ENCODE peak calls at places on chromosomes 3 and 15, in six cellular contexts. W, G, L, Z, J and H are unnamed samples.

GRCh38 chr15:74835312-74835823 is 7.6 kb downstream of the ULK3 start:
- DNase-seq in J (no peak), G (peak), W (peak), L (peak), Z (peak), H (peak)

GRCh38 chr3:97793415-97794019 is 28.3 kb upstream of the CRYBG3 start:
- DNase-seq in Z (peak), L (no peak), J (no peak), G (no peak), W (no peak), H (no peak)

GRCh38 chr15:66169023-66169422 is 84.5 kb downstream of the MEGF11 start:
- DNase-seq in L (no peak), G (no peak), Z (no peak), W (no peak), J (no peak), H (no peak)

GRCh38 chr3:20096135-20096685 is 56.0 kb downstream of the KAT2B start:
- DNase-seq in J (no peak), G (no peak), L (no peak), Z (peak), W (no peak), H (no peak)

GRCh38 chr3:13684854-13685253 is 135.9 kb downstream of the FBLN2 start:
- DNase-seq in Z (no peak), W (no peak), J (no peak), G (no peak), L (no peak), H (no peak)

GRCh38 chr15:29268706-29269484 is 727 bp downstream of the NSMCE3 start:
- DNase-seq in J (no peak), G (peak), W (peak), L (peak), Z (peak), H (peak)

GRCh38 chr3:137438561-137438960 is 325.6 kb upstream of the SOX14 start:
- DNase-seq in L (no peak), J (no peak), G (no peak), W (no peak), Z (no peak), H (no peak)

GRCh38 chr3:126216416-126216815 is 36.0 kb upstream of the ALDH1L1 start:
- DNase-seq in W (no peak), G (no peak), L (no peak), Z (peak), J (no peak), H (no peak)

GRCh38 chr3:143974181-143974876 is 2.7 kb downstream of the DIPK2A start:
- DNase-seq in J (no peak), Z (no peak), L (no peak), W (no peak), G (no peak), H (no peak)
- H3K27ac ChIP-seq in J (peak), Z (no peak), L (no peak), W (no peak), G (peak), H (peak)

GRCh38 chr3:15038306-15038705 is 26.8 kb downstream of the MRPS25 start:
- DNase-seq in W (no peak), Z (no peak), G (peak), J (no peak), L (no peak), H (no peak)

GRCh38 chr3:15042936-15043335 is 22.2 kb downstream of the MRPS25 start:
- DNase-seq in G (no peak), J (no peak), Z (peak), W (no peak), L (no peak), H (no peak)

GRCh38 chr3:15043772-15044171 is 21.3 kb downstream of the MRPS25 start:
- DNase-seq in Z (no peak), G (no peak), J (no peak), L (no peak), W (no peak), H (no peak)

GRCh38 chr3:15041950-15042349 is 23.2 kb downstream of the MRPS25 start:
- DNase-seq in G (peak), Z (no peak), W (no peak), L (no peak), J (no peak), H (no peak)

GRCh38 chr3:15040844-15041243 is 24.3 kb downstream of the MRPS25 start:
- DNase-seq in W (no peak), Z (no peak), J (no peak), L (peak), G (no peak), H (peak)
- TF ChIP-seq POLR2A in W (no peak), Z (no peak), J (no peak), L (no peak), G (no peak), H (no peak)

GRCh38 chr15:63319065-63319464 is 41.7 kb downstream of the APH1B start:
- DNase-seq in L (no peak), W (no peak), G (no peak), J (no peak), Z (peak), H (no peak)
- H3K27ac ChIP-seq in L (no peak), W (no peak), G (no peak), J (no peak), Z (no peak), H (no peak)

GRCh38 chr3:118810499-118811035 is 224.1 kb downstream of the IGSF11 start:
- DNase-seq in Z (no peak), J (no peak), L (no peak), G (no peak), W (no peak), H (peak)
- TF ChIP-seq POLR2A in Z (no peak), J (no peak), L (no peak), G (no peak), W (no peak), H (no peak)

GRCh38 chr3:24192004-24192403 is 246.9 kb downstream of the NR1D2 start:
- DNase-seq in W (no peak), J (no peak), G (no peak), L (no peak), Z (no peak), H (no peak)
- H3K27ac ChIP-seq in W (no peak), J (peak), G (no peak), L (no peak), Z (no peak), H (no peak)

GRCh38 chr15:63044645-63045437 is 2.3 kb downstream of the TPM1 start:
- DNase-seq in Z (peak), W (no peak), G (no peak), J (no peak), L (no peak), H (no peak)
- TF ChIP-seq POLR2A in Z (peak), W (no peak), G (no peak), J (no peak), L (no peak), H (no peak)

GRCh38 chr15:64070965-64071851 is 22.4 kb downstream of the CIAO2A start:
- DNase-seq in Z (peak), J (peak), W (peak), L (peak), G (peak), H (peak)

GRCh38 chr15:64070106-64070505 is 23.5 kb downstream of the CIAO2A start:
- DNase-seq in J (no peak), W (no peak), G (no peak), L (no peak), Z (no peak), H (no peak)

GRCh38 chr15:64068133-64068532 is 21.8 kb upstream of the DAPK2 start:
- DNase-seq in L (no peak), Z (no peak), W (no peak), G (no peak), J (no peak), H (no peak)

GRCh38 chr15:64071931-64072765 is 21.5 kb downstream of the CIAO2A start:
- DNase-seq in J (peak), L (no peak), G (no peak), Z (no peak), W (no peak), H (no peak)

DNA sequence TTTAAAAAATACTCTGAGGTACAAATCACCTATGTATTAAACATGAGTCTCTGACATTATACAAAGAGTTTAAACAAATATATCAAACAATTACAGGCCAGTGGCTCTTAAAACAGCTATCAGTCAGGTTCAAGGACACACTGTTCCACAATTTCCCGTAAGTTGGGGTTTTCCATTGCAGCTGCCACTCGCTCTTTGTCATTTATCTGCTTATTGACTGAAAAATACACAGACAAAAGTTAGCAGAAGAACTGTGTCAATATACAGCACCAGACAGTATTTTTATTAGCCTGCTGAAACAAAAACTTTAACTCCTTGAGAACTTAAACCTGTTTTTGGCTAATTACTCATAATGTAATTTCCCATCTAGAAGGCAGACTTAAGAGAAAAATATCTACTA is 20.8 kb downstream of the CIAO2A start:
- DNase-seq in G (no peak), J (no peak), Z (no peak), W (peak), L (no peak), H (peak)
- H3K27ac ChIP-seq in G (no peak), J (peak), Z (peak), W (peak), L (peak), H (peak)

DNA sequence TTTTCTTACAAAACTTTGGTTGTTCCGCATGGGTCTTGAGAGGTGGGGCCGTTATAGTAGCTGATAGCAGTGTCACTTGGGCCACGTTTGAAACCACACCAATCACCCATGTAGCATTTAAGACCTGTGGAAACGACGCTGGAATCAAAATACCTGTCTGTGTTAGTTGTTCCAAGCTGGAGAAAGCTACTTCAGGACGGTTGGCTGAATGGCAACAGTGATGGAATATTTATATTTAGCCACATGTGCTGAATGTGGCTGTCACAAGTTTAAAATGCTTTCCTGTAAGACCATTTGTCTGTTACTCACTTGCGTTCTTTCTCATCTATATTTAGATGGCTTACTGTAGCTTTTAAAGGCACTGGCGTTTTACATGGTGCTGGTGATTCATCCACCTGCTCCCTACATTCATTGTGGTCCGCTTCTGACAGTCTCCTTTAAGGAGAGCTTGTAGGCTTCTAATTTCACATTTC is 1.4 kb downstream of the DNAJA4 start:
- DNase-seq in G (no peak), L (no peak), Z (peak), W (no peak), J (peak), H (no peak)
- TF ChIP-seq POLR2A in G (no peak), L (no peak), Z (no peak), W (no peak), J (peak), H (no peak)

GRCh38 chr3:52438104-52438376 is 6.9 kb downstream of the SEMA3G start:
- DNase-seq in Z (no peak), J (no peak), G (no peak), W (no peak), L (no peak), H (no peak)
- H3K27ac ChIP-seq in Z (no peak), J (no peak), G (no peak), W (no peak), L (no peak), H (no peak)